ENCODE peak calls at places on chromosomes 1 and 21, in ten cellular contexts. F, W, A, J, Z, N, H, V, C and I are unnamed samples.

GRCh38 chr1:38194486-38194885 is 147.9 kb upstream of the POU3F1 start:
- DNase-seq in W (no peak), A (no peak), H (no peak), F (no peak), Z (no peak), J (no peak), N (no peak), C (no peak), V (no peak), I (no peak)

GRCh38 chr21:38831526-38832467 is 26.1 kb downstream of the ETS2 start:
- DNase-seq in C (no peak), N (no peak), A (peak; percentile 87), V (peak; percentile 70), F (peak; percentile 46), H (peak; percentile 78), Z (peak; percentile 95), W (peak; percentile 70), J (peak; percentile 98), I (peak; percentile 96)

GRCh38 chr1:103275725-103276124 is 167.4 kb upstream of the COL11A1 start:
- DNase-seq in N (no peak), A (no peak), Z (no peak), F (no peak), W (no peak), J (no peak), C (no peak), V (no peak), H (no peak), I (no peak)

GRCh38 chr1:119141020-119141424 is 569 bp upstream of the WARS2 start:
- DNase-seq in H (peak; percentile 31), F (peak; percentile 17), J (no peak), N (peak; percentile 85), C (no peak), Z (peak; percentile 29), A (peak; percentile 13), V (peak; percentile 35), W (peak; percentile 18), I (no peak)

GRCh38 chr1:178241057-178241456 is 147.2 kb downstream of the RASAL2 start:
- DNase-seq in F (no peak), W (no peak), Z (no peak), V (no peak), H (no peak), C (no peak), N (no peak), A (no peak), J (peak; percentile 77), I (no peak)

GRCh38 chr1:201455098-201455497 is 13.9 kb downstream of the PHLDA3 start:
- DNase-seq in Z (no peak), J (no peak), N (no peak), F (no peak), H (no peak), V (no peak), W (no peak), C (no peak), A (no peak), I (no peak)

GRCh38 chr1:44830900-44831304 is 12.2 kb downstream of the PTCH2 start:
- DNase-seq in A (no peak), C (no peak), H (no peak), Z (no peak), N (peak; percentile 67), J (no peak), W (no peak), V (no peak), F (no peak), I (no peak)

GRCh38 chr21:41691205-41692203 is 75.3 kb downstream of the RIPK4 start:
- DNase-seq in A (no peak), Z (no peak), V (no peak), W (no peak), J (no peak), F (no peak), N (no peak), H (no peak), C (no peak), I (no peak)

GRCh38 chr1:197124376-197124775 is 22.1 kb downstream of the ASPM start:
- DNase-seq in W (no peak), C (no peak), H (no peak), N (no peak), A (no peak), J (no peak), Z (no peak), V (no peak), F (no peak), I (no peak)

GRCh38 chr1:79042117-79042516 is 35.6 kb upstream of the ADGRL4 start:
- DNase-seq in V (no peak), J (peak; percentile 80), H (no peak), C (no peak), Z (no peak), N (no peak), F (no peak), W (no peak), A (no peak), I (no peak)

GRCh38 chr1:21335750-21336168 is 45.5 kb upstream of the ECE1 start:
- DNase-seq in A (no peak), C (no peak), J (no peak), N (peak; percentile 79), Z (no peak), W (no peak), F (no peak), H (peak; percentile 17), V (no peak), I (no peak)

GRCh38 chr1:232271991-232272589 is 357.8 kb downstream of the SIPA1L2 start:
- DNase-seq in J (peak; percentile 31), W (no peak), V (peak; percentile 30), N (no peak), Z (no peak), C (no peak), H (no peak), A (no peak), F (no peak), I (no peak)

GRCh38 chr1:181181792-181182585 is 93.5 kb downstream of the IER5 start:
- DNase-seq in V (no peak), A (no peak), Z (no peak), C (no peak), F (no peak), H (no peak), N (no peak), W (no peak), J (no peak), I (no peak)
- TF ChIP-seq CTCF in V (no peak), A (no peak), Z (no peak), C (no peak), F (no peak), H (no peak), N (no peak), W (no peak), J (no peak), I (no peak)

GRCh38 chr1:248872752-248873408 is 14.0 kb upstream of the ZNF692 start:
- DNase-seq in N (peak; percentile 87), F (peak; percentile 69), V (peak; percentile 66), J (peak; percentile 66), Z (peak; percentile 70), C (no peak), A (peak; percentile 63), H (peak; percentile 66), W (no peak), I (no peak)
- TF ChIP-seq POLR2A in N (no peak), F (no peak), V (no peak), J (peak; percentile 14), Z (peak; percentile 20), C (no peak), A (no peak), H (no peak), W (peak; percentile 8), I (no peak)

GRCh38 chr1:156162430-156163037 is 9.1 kb downstream of the SEMA4A start:
- DNase-seq in Z (no peak), W (no peak), V (peak; percentile 64), C (no peak), F (no peak), J (no peak), N (peak; percentile 44), H (no peak), A (no peak), I (no peak)
- H3K36me3 ChIP-seq in Z (no peaks in the 10 kb centered on the region), W (no peaks in the 10 kb centered on the region), V (no peaks in the 10 kb centered on the region), C (peaks cover 99% of the 10 kb centered on the region), F (no peaks in the 10 kb centered on the region), J (no peaks in the 10 kb centered on the region), N (no peaks in the 10 kb centered on the region), H (no peaks in the 10 kb centered on the region), A (no peaks in the 10 kb centered on the region), I (no peaks in the 10 kb centered on the region)

GRCh38 chr1:89872567-89872966 is 51.7 kb downstream of the LRRC8D start:
- DNase-seq in H (no peak), N (no peak), J (no peak), Z (no peak), A (no peak), F (no peak), W (no peak), C (no peak), V (no peak), I (no peak)

GRCh38 chr1:89873757-89874156 is 52.9 kb downstream of the LRRC8D start:
- DNase-seq in H (no peak), F (no peak), Z (no peak), A (no peak), W (no peak), C (no peak), N (no peak), J (peak; percentile 68), V (no peak), I (no peak)

GRCh38 chr1:89871768-89872473 is 51.1 kb downstream of the LRRC8D start:
- DNase-seq in F (no peak), Z (no peak), C (no peak), V (peak; percentile 54), J (no peak), H (no peak), W (no peak), A (peak; percentile 30), N (no peak), I (no peak)

GRCh38 chr1:89870998-89871397 is 50.2 kb downstream of the LRRC8D start:
- DNase-seq in H (no peak), C (no peak), N (no peak), J (no peak), A (no peak), W (no peak), Z (no peak), F (no peak), V (no peak), I (no peak)

GRCh38 chr1:89873250-89873649 is 52.4 kb downstream of the LRRC8D start:
- DNase-seq in A (no peak), Z (no peak), V (no peak), C (no peak), W (no peak), F (no peak), H (no peak), J (peak; percentile 43), N (no peak), I (no peak)
- TF ChIP-seq CTCF in A (no peak), Z (no peak), V (no peak), C (no peak), W (no peak), F (no peak), H (no peak), J (no peak), N (no peak), I (no peak)